ENCODE peak calls at places on chromosome 17, in nine cellular contexts. One of them, this sample, is unnamed.

GRCh38 chr17:29571883-29572681 is 3.6 kb downstream of the TP53I13 start:
- DNase-seq in neural progenitor cell: no peak
- DNase-seq in endothelial cell of umbilical vein: no peak
- DNase-seq in nephron progenitor cell: no peak
- DNase-seq in colonic mucosa: peak
- DNase-seq in activated B cell treated with CpG ODN at 0.5 μM for 24 hours: peak
- DNase-seq in thoracic aorta: no peak
- DNase-seq in cardiac fibroblast: no peak
- DNase-seq in cardiac muscle cell: no peak
- DNase-seq in this sample: no peak

GRCh38 chr17:60604686-60605334 is 4.8 kb downstream of the PPM1D start:
- DNase-seq in thoracic aorta: peak
- DNase-seq in neural progenitor cell: no peak
- DNase-seq in nephron progenitor cell: no peak
- DNase-seq in cardiac fibroblast: peak
- DNase-seq in colonic mucosa: no peak
- DNase-seq in activated B cell treated with CpG ODN at 0.5 μM for 24 hours: no peak
- DNase-seq in cardiac muscle cell: peak
- DNase-seq in endothelial cell of umbilical vein: peak
- DNase-seq in this sample: peak

GRCh38 chr17:40461774-40462342 is 18.6 kb downstream of the IGFBP4 start:
- DNase-seq in nephron progenitor cell: no peak
- DNase-seq in thoracic aorta: no peak
- DNase-seq in endothelial cell of umbilical vein: no peak
- DNase-seq in cardiac muscle cell: no peak
- DNase-seq in cardiac fibroblast: peak
- DNase-seq in colonic mucosa: no peak
- DNase-seq in activated B cell treated with CpG ODN at 0.5 μM for 24 hours: no peak
- DNase-seq in neural progenitor cell: no peak
- DNase-seq in this sample: no peak

GRCh38 chr17:19010729-19011505 is 6.4 kb upstream of the FAM83G start:
- DNase-seq in activated B cell treated with CpG ODN at 0.5 μM for 24 hours: no peak
- DNase-seq in cardiac fibroblast: peak
- DNase-seq in neural progenitor cell: no peak
- DNase-seq in cardiac muscle cell: no peak
- DNase-seq in thoracic aorta: no peak
- DNase-seq in endothelial cell of umbilical vein: no peak
- DNase-seq in colonic mucosa: peak
- DNase-seq in nephron progenitor cell: no peak
- DNase-seq in this sample: no peak

GRCh38 chr17:28828294-28829040 is 14.1 kb downstream of the FAM222B start:
- DNase-seq in colonic mucosa: no peak
- DNase-seq in thoracic aorta: no peak
- DNase-seq in cardiac muscle cell: no peak
- DNase-seq in cardiac fibroblast: peak
- DNase-seq in nephron progenitor cell: no peak
- DNase-seq in activated B cell treated with CpG ODN at 0.5 μM for 24 hours: no peak
- DNase-seq in endothelial cell of umbilical vein: no peak
- DNase-seq in neural progenitor cell: no peak
- DNase-seq in this sample: peak

GRCh38 chr17:78669256-78669974 is 92.2 kb upstream of the DNAH17 start:
- DNase-seq in thoracic aorta: no peak
- DNase-seq in colonic mucosa: no peak
- DNase-seq in endothelial cell of umbilical vein: no peak
- DNase-seq in nephron progenitor cell: no peak
- DNase-seq in cardiac muscle cell: no peak
- DNase-seq in activated B cell treated with CpG ODN at 0.5 μM for 24 hours: no peak
- DNase-seq in cardiac fibroblast: no peak
- DNase-seq in neural progenitor cell: no peak
- DNase-seq in this sample: no peak

GRCh38 chr17:66543526-66543925 is 241.1 kb downstream of the PRKCA start:
- DNase-seq in neural progenitor cell: no peak
- DNase-seq in cardiac fibroblast: peak
- DNase-seq in cardiac muscle cell: no peak
- DNase-seq in activated B cell treated with CpG ODN at 0.5 μM for 24 hours: no peak
- DNase-seq in colonic mucosa: no peak
- DNase-seq in endothelial cell of umbilical vein: no peak
- DNase-seq in thoracic aorta: no peak
- DNase-seq in nephron progenitor cell: no peak
- DNase-seq in this sample: no peak

GRCh38 chr17:7043544-7044268 is at the start of gene SLC16A11:
- DNase-seq in nephron progenitor cell: peak
- DNase-seq in endothelial cell of umbilical vein: peak
- DNase-seq in cardiac fibroblast: peak
- DNase-seq in activated B cell treated with CpG ODN at 0.5 μM for 24 hours: peak
- DNase-seq in cardiac muscle cell: peak
- DNase-seq in thoracic aorta: no peak
- DNase-seq in neural progenitor cell: peak
- DNase-seq in colonic mucosa: peak
- DNase-seq in this sample: no peak

GRCh38 chr17:31321481-31321880 is at the start of gene EVI2A:
- DNase-seq in colonic mucosa: peak
- DNase-seq in cardiac fibroblast: peak
- DNase-seq in cardiac muscle cell: peak
- DNase-seq in nephron progenitor cell: no peak
- DNase-seq in endothelial cell of umbilical vein: peak
- DNase-seq in thoracic aorta: no peak
- DNase-seq in activated B cell treated with CpG ODN at 0.5 μM for 24 hours: no peak
- DNase-seq in neural progenitor cell: peak
- DNase-seq in this sample: peak

GRCh38 chr17:17681744-17682292 is 560 bp downstream of the RAI1 start:
- DNase-seq in colonic mucosa: peak
- DNase-seq in cardiac fibroblast: no peak
- DNase-seq in activated B cell treated with CpG ODN at 0.5 μM for 24 hours: no peak
- DNase-seq in thoracic aorta: no peak
- DNase-seq in neural progenitor cell: peak
- DNase-seq in cardiac muscle cell: no peak
- DNase-seq in endothelial cell of umbilical vein: no peak
- DNase-seq in nephron progenitor cell: peak
- DNase-seq in this sample: no peak

GRCh38 chr17:50829336-50829735 is 6.0 kb upstream of the WFIKKN2 start:
- DNase-seq in colonic mucosa: no peak
- DNase-seq in activated B cell treated with CpG ODN at 0.5 μM for 24 hours: no peak
- DNase-seq in thoracic aorta: no peak
- DNase-seq in nephron progenitor cell: no peak
- DNase-seq in cardiac muscle cell: no peak
- DNase-seq in endothelial cell of umbilical vein: no peak
- DNase-seq in neural progenitor cell: no peak
- DNase-seq in cardiac fibroblast: no peak
- DNase-seq in this sample: no peak

GRCh38 chr17:11264183-11264871 is 23.3 kb downstream of the SHISA6 start:
- DNase-seq in neural progenitor cell: no peak
- DNase-seq in thoracic aorta: no peak
- DNase-seq in cardiac fibroblast: peak
- DNase-seq in endothelial cell of umbilical vein: no peak
- DNase-seq in activated B cell treated with CpG ODN at 0.5 μM for 24 hours: no peak
- DNase-seq in cardiac muscle cell: no peak
- DNase-seq in colonic mucosa: no peak
- DNase-seq in nephron progenitor cell: no peak
- DNase-seq in this sample: no peak

GRCh38 chr17:78661092-78661770 is 84.0 kb upstream of the DNAH17 start:
- DNase-seq in endothelial cell of umbilical vein: no peak
- DNase-seq in nephron progenitor cell: no peak
- DNase-seq in neural progenitor cell: no peak
- DNase-seq in cardiac fibroblast: no peak
- DNase-seq in thoracic aorta: no peak
- DNase-seq in colonic mucosa: no peak
- DNase-seq in activated B cell treated with CpG ODN at 0.5 μM for 24 hours: no peak
- DNase-seq in cardiac muscle cell: no peak
- DNase-seq in this sample: no peak

GRCh38 chr17:6856054-6856453 is 24.5 kb upstream of the TEKT1 start:
- DNase-seq in cardiac fibroblast: no peak
- DNase-seq in nephron progenitor cell: no peak
- DNase-seq in neural progenitor cell: no peak
- DNase-seq in activated B cell treated with CpG ODN at 0.5 μM for 24 hours: no peak
- DNase-seq in endothelial cell of umbilical vein: no peak
- DNase-seq in cardiac muscle cell: no peak
- DNase-seq in colonic mucosa: no peak
- DNase-seq in thoracic aorta: no peak
- DNase-seq in this sample: no peak

GRCh38 chr17:31572341-31572740 is 180.9 kb downstream of the RAB11FIP4 start:
- DNase-seq in colonic mucosa: no peak
- DNase-seq in thoracic aorta: no peak
- DNase-seq in endothelial cell of umbilical vein: no peak
- DNase-seq in cardiac muscle cell: no peak
- DNase-seq in cardiac fibroblast: no peak
- DNase-seq in activated B cell treated with CpG ODN at 0.5 μM for 24 hours: no peak
- DNase-seq in neural progenitor cell: no peak
- DNase-seq in nephron progenitor cell: no peak
- DNase-seq in this sample: no peak

GRCh38 chr17:31390426-31390747 is 1.1 kb upstream of the RAB11FIP4 start:
- DNase-seq in thoracic aorta: no peak
- DNase-seq in neural progenitor cell: no peak
- DNase-seq in cardiac fibroblast: no peak
- DNase-seq in nephron progenitor cell: no peak
- DNase-seq in activated B cell treated with CpG ODN at 0.5 μM for 24 hours: no peak
- DNase-seq in cardiac muscle cell: no peak
- DNase-seq in colonic mucosa: no peak
- DNase-seq in endothelial cell of umbilical vein: no peak
- DNase-seq in this sample: no peak

GRCh38 chr17:71398706-71399620 is 721.9 kb upstream of the SOX9 start:
- DNase-seq in neural progenitor cell: peak
- DNase-seq in thoracic aorta: no peak
- DNase-seq in cardiac fibroblast: no peak
- DNase-seq in colonic mucosa: no peak
- DNase-seq in activated B cell treated with CpG ODN at 0.5 μM for 24 hours: no peak
- DNase-seq in cardiac muscle cell: peak
- DNase-seq in endothelial cell of umbilical vein: no peak
- DNase-seq in nephron progenitor cell: peak
- DNase-seq in this sample: no peak

DNA sequence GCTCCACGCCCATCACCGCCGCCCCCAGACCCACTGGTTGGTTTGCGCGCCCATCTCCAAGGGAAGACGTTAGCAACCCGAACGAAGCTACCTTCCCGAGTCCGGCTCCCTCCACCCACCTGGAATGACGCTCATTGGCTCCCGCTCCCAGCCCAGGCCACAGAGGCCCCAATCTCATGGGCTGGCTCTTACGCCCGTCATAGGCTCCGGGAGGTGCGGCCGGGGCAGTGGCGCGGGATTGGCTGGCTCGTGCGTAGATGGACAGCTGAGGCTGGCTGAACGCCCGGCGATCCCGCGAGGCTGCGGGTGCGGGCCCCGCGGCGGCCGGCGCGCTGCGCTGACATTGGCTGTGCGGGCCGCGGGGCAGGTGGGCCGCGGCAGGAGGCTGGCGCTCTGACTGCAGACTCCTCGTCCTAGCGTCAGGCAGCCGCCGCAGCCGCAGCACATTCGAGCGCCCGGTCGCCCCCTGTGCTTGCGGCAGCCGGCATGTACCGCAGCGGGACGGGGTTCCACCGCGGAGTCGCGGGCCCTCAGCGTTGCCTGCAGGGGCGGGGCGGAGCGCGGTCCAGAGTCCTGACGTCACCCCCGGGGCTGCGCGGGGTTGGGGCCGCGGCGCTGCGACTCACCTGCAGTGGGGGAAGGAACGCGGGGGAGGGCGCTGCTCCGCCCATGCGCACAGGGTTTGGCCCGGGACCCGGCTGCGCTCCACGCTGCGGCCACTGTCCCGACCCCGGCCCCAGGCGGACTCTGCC is 453 bp upstream of the MYH10 start:
- DNase-seq in colonic mucosa: peak
- DNase-seq in cardiac muscle cell: peak
- DNase-seq in endothelial cell of umbilical vein: peak
- DNase-seq in thoracic aorta: peak
- DNase-seq in activated B cell treated with CpG ODN at 0.5 μM for 24 hours: peak
- DNase-seq in cardiac fibroblast: peak
- DNase-seq in nephron progenitor cell: peak
- DNase-seq in neural progenitor cell: peak
- DNase-seq in this sample: peak
- TF ChIP-seq CTCF in colonic mucosa: no peak
- TF ChIP-seq CTCF in cardiac muscle cell: no peak
- TF ChIP-seq CTCF in endothelial cell of umbilical vein: no peak
- TF ChIP-seq CTCF in thoracic aorta: no peak
- TF ChIP-seq CTCF in activated B cell treated with CpG ODN at 0.5 μM for 24 hours: no peak
- TF ChIP-seq CTCF in cardiac fibroblast: no peak
- TF ChIP-seq CTCF in nephron progenitor cell: no peak
- TF ChIP-seq CTCF in neural progenitor cell: peak
- TF ChIP-seq CTCF in this sample: peak

GRCh38 chr17:58377005-58377660 is 25.1 kb upstream of the SUPT4H1 start:
- DNase-seq in neural progenitor cell: no peak
- DNase-seq in activated B cell treated with CpG ODN at 0.5 μM for 24 hours: no peak
- DNase-seq in thoracic aorta: no peak
- DNase-seq in endothelial cell of umbilical vein: no peak
- DNase-seq in cardiac muscle cell: no peak
- DNase-seq in nephron progenitor cell: no peak
- DNase-seq in colonic mucosa: peak
- DNase-seq in cardiac fibroblast: no peak
- DNase-seq in this sample: no peak
- TF ChIP-seq CTCF in neural progenitor cell: no peak
- TF ChIP-seq CTCF in activated B cell treated with CpG ODN at 0.5 μM for 24 hours: no peak
- TF ChIP-seq CTCF in thoracic aorta: no peak
- TF ChIP-seq CTCF in endothelial cell of umbilical vein: no peak
- TF ChIP-seq CTCF in cardiac muscle cell: no peak
- TF ChIP-seq CTCF in nephron progenitor cell: no peak
- TF ChIP-seq CTCF in colonic mucosa: no peak
- TF ChIP-seq CTCF in cardiac fibroblast: no peak
- TF ChIP-seq CTCF in this sample: no peak

DNA sequence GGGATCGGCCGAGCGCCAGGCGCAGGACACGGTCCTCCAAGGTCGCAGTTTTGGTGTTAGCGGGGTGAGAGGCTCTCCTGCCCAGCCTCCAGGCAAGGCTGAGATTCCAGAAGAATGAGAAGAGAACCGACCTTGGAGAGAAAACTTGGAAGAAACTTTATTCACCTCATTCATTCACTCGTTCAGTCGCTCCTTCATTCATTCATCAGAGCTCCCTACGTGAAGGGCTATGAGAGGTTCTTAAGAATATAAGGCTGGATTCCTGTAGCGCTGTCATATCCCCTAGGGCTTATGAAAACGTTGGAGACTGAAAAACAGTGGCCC is 991 bp upstream of the MYH10 start:
- DNase-seq in nephron progenitor cell: no peak
- DNase-seq in cardiac fibroblast: no peak
- DNase-seq in colonic mucosa: no peak
- DNase-seq in endothelial cell of umbilical vein: no peak
- DNase-seq in cardiac muscle cell: peak
- DNase-seq in thoracic aorta: no peak
- DNase-seq in neural progenitor cell: no peak
- DNase-seq in activated B cell treated with CpG ODN at 0.5 μM for 24 hours: no peak
- DNase-seq in this sample: no peak
- TF ChIP-seq CTCF in nephron progenitor cell: no peak
- TF ChIP-seq CTCF in cardiac fibroblast: no peak
- TF ChIP-seq CTCF in colonic mucosa: no peak
- TF ChIP-seq CTCF in endothelial cell of umbilical vein: no peak
- TF ChIP-seq CTCF in cardiac muscle cell: no peak
- TF ChIP-seq CTCF in thoracic aorta: no peak
- TF ChIP-seq CTCF in neural progenitor cell: no peak
- TF ChIP-seq CTCF in activated B cell treated with CpG ODN at 0.5 μM for 24 hours: no peak
- TF ChIP-seq CTCF in this sample: no peak

DNA sequence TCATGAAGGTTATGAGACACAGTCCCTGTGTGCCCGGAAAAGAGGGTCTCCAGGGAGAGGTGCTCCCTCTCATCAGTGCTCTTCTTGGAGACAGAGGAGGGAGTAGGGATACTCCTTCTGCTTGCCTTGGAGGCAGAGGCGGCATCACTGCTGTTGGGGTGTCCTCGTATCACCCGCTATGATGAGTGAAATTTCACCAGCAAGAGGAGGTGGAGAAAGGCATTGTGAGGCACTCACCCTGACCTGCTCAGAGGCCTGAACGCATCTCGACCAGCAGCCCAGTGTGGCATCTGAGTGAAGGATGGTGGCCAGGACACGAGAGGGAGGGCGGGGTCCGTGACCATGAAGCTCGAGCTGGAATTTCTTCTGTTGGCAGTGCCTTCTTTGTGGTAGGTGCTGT is 222.1 kb upstream of the CHMP6 start:
- DNase-seq in neural progenitor cell: no peak
- DNase-seq in endothelial cell of umbilical vein: no peak
- DNase-seq in thoracic aorta: no peak
- DNase-seq in nephron progenitor cell: no peak
- DNase-seq in colonic mucosa: no peak
- DNase-seq in cardiac fibroblast: no peak
- DNase-seq in cardiac muscle cell: no peak
- DNase-seq in activated B cell treated with CpG ODN at 0.5 μM for 24 hours: no peak
- DNase-seq in this sample: no peak
- TF ChIP-seq CTCF in neural progenitor cell: no peak
- TF ChIP-seq CTCF in endothelial cell of umbilical vein: no peak
- TF ChIP-seq CTCF in thoracic aorta: no peak
- TF ChIP-seq CTCF in nephron progenitor cell: no peak
- TF ChIP-seq CTCF in colonic mucosa: no peak
- TF ChIP-seq CTCF in cardiac fibroblast: no peak
- TF ChIP-seq CTCF in cardiac muscle cell: no peak
- TF ChIP-seq CTCF in activated B cell treated with CpG ODN at 0.5 μM for 24 hours: no peak
- TF ChIP-seq CTCF in this sample: no peak